ENCODE peak calls at places on chromosomes 16 and 17, in seven cellular contexts. One of them, this sample, is unnamed.

GRCh38 chr17:5587431-5588032 is 3.2 kb upstream of the NLRP1 start:
- DNase-seq in H1: no peak
- DNase-seq in GM12891: no peak
- DNase-seq in SK-N-SH: peak
- DNase-seq in HepG2: peak
- DNase-seq in K562: peak
- DNase-seq in GM12878: no peak
- DNase-seq in this sample: peak

GRCh38 chr17:16928406-16929280 is 43.3 kb downstream of the TNFRSF13B start:
- DNase-seq in H1: no peak
- DNase-seq in GM12891: no peak
- DNase-seq in SK-N-SH: no peak
- DNase-seq in HepG2: no peak
- DNase-seq in K562: no peak
- DNase-seq in GM12878: no peak
- DNase-seq in this sample: no peak

GRCh38 chr17:75721463-75722011 is 278 bp downstream of the ITGB4 start:
- DNase-seq in H1: no peak
- DNase-seq in GM12891: no peak
- DNase-seq in SK-N-SH: peak
- DNase-seq in HepG2: no peak
- DNase-seq in K562: no peak
- DNase-seq in GM12878: no peak
- DNase-seq in this sample: no peak

GRCh38 chr16:75506567-75506966 is 11.3 kb upstream of the CHST6 start:
- DNase-seq in H1: no peak
- DNase-seq in GM12891: no peak
- DNase-seq in SK-N-SH: no peak
- DNase-seq in HepG2: peak
- DNase-seq in K562: no peak
- DNase-seq in GM12878: no peak
- DNase-seq in this sample: no peak

GRCh38 chr16:57938936-57939871 is 31.7 kb downstream of the CNGB1 start:
- DNase-seq in H1: no peak
- DNase-seq in GM12891: no peak
- DNase-seq in SK-N-SH: no peak
- DNase-seq in HepG2: peak
- DNase-seq in K562: no peak
- DNase-seq in GM12878: no peak
- DNase-seq in this sample: no peak

GRCh38 chr16:72658888-72659717 is 388.8 kb downstream of the ZFHX3 start:
- DNase-seq in H1: no peak
- DNase-seq in GM12891: no peak
- DNase-seq in SK-N-SH: no peak
- DNase-seq in HepG2: no peak
- DNase-seq in K562: no peak
- DNase-seq in GM12878: no peak
- DNase-seq in this sample: no peak

GRCh38 chr17:77388384-77389306 is 247.9 kb downstream of the SEC14L1 start:
- DNase-seq in H1: no peak
- DNase-seq in GM12891: no peak
- DNase-seq in SK-N-SH: peak
- DNase-seq in HepG2: peak
- DNase-seq in K562: no peak
- DNase-seq in GM12878: no peak
- DNase-seq in this sample: no peak

GRCh38 chr17:79980246-79981043 is 55.2 kb downstream of the TBC1D16 start:
- DNase-seq in H1: no peak
- DNase-seq in GM12891: no peak
- DNase-seq in SK-N-SH: peak
- DNase-seq in HepG2: no peak
- DNase-seq in K562: no peak
- DNase-seq in GM12878: no peak
- DNase-seq in this sample: no peak

GRCh38 chr17:34981538-34982241 is 1.4 kb downstream of the LIG3 start:
- DNase-seq in H1: no peak
- DNase-seq in GM12891: no peak
- DNase-seq in SK-N-SH: peak
- DNase-seq in HepG2: no peak
- DNase-seq in K562: peak
- DNase-seq in GM12878: no peak
- DNase-seq in this sample: no peak

GRCh38 chr17:17677299-17678040 is 3.8 kb upstream of the RAI1 start:
- DNase-seq in H1: no peak
- DNase-seq in GM12891: no peak
- DNase-seq in SK-N-SH: no peak
- DNase-seq in HepG2: no peak
- DNase-seq in K562: no peak
- DNase-seq in GM12878: no peak
- DNase-seq in this sample: no peak

GRCh38 chr17:12730931-12731521 is 58.3 kb upstream of the ARHGAP44 start:
- DNase-seq in H1: no peak
- DNase-seq in GM12891: no peak
- DNase-seq in SK-N-SH: no peak
- DNase-seq in HepG2: no peak
- DNase-seq in K562: no peak
- DNase-seq in GM12878: no peak
- DNase-seq in this sample: no peak

GRCh38 chr16:2514333-2515179 is 804 bp downstream of the ATP6V0C start:
- DNase-seq in H1: no peak
- DNase-seq in GM12891: no peak
- DNase-seq in SK-N-SH: no peak
- DNase-seq in HepG2: no peak
- DNase-seq in K562: peak
- DNase-seq in GM12878: no peak
- DNase-seq in this sample: no peak

GRCh38 chr17:80791758-80792284 is 199.8 kb upstream of the CHMP6 start:
- DNase-seq in H1: no peak
- DNase-seq in GM12891: no peak
- DNase-seq in SK-N-SH: no peak
- DNase-seq in HepG2: peak
- DNase-seq in K562: peak
- DNase-seq in GM12878: no peak
- DNase-seq in this sample: no peak

GRCh38 chr17:48006936-48007703 is 30.5 kb downstream of the COPZ2 start:
- DNase-seq in H1: no peak
- DNase-seq in GM12891: no peak
- DNase-seq in SK-N-SH: no peak
- DNase-seq in HepG2: no peak
- DNase-seq in K562: no peak
- DNase-seq in GM12878: no peak
- DNase-seq in this sample: no peak

GRCh38 chr16:53817117-53817516 is 113.2 kb downstream of the FTO start:
- DNase-seq in H1: no peak
- DNase-seq in GM12891: no peak
- DNase-seq in SK-N-SH: no peak
- DNase-seq in HepG2: no peak
- DNase-seq in K562: no peak
- DNase-seq in GM12878: no peak
- DNase-seq in this sample: no peak

GRCh38 chr17:27539152-27539551 is 82.9 kb downstream of the KSR1 start:
- DNase-seq in H1: no peak
- DNase-seq in GM12891: no peak
- DNase-seq in SK-N-SH: no peak
- DNase-seq in HepG2: no peak
- DNase-seq in K562: no peak
- DNase-seq in GM12878: no peak
- DNase-seq in this sample: no peak

GRCh38 chr17:7132511-7133094 is 18.0 kb upstream of the ASGR2 start:
- DNase-seq in H1: peak
- DNase-seq in GM12891: peak
- DNase-seq in SK-N-SH: no peak
- DNase-seq in HepG2: peak
- DNase-seq in K562: no peak
- DNase-seq in GM12878: peak
- DNase-seq in this sample: peak

GRCh38 chr17:71287246-71287828 is 833.5 kb upstream of the SOX9 start:
- DNase-seq in H1: no peak
- DNase-seq in GM12891: no peak
- DNase-seq in SK-N-SH: peak
- DNase-seq in HepG2: no peak
- DNase-seq in K562: no peak
- DNase-seq in GM12878: no peak
- DNase-seq in this sample: no peak

GRCh38 chr16:84652565-84652964 is 4.3 kb downstream of the KLHL36 start:
- DNase-seq in H1: no peak
- DNase-seq in GM12891: no peak
- DNase-seq in SK-N-SH: no peak
- DNase-seq in HepG2: no peak
- DNase-seq in K562: no peak
- DNase-seq in GM12878: no peak
- DNase-seq in this sample: no peak

GRCh38 chr16:30075503-30076275 is at the start of gene PPP4C:
- DNase-seq in H1: no peak
- DNase-seq in GM12891: peak
- DNase-seq in SK-N-SH: peak
- DNase-seq in HepG2: peak
- DNase-seq in K562: peak
- DNase-seq in GM12878: no peak
- DNase-seq in this sample: peak

GRCh38 chr16:19908921-19909320 is 24.3 kb upstream of the GPRC5B start:
- DNase-seq in H1: no peak
- DNase-seq in GM12891: no peak
- DNase-seq in SK-N-SH: no peak
- DNase-seq in HepG2: no peak
- DNase-seq in K562: no peak
- DNase-seq in GM12878: no peak
- DNase-seq in this sample: no peak

GRCh38 chr17:18158022-18158600 is 25.5 kb upstream of the ALKBH5 start:
- DNase-seq in H1: peak
- DNase-seq in GM12891: peak
- DNase-seq in SK-N-SH: no peak
- DNase-seq in HepG2: no peak
- DNase-seq in K562: peak
- DNase-seq in GM12878: peak
- DNase-seq in this sample: peak

GRCh38 chr17:32124985-32125847 is 17.1 kb upstream of the RHOT1 start:
- DNase-seq in H1: no peak
- DNase-seq in GM12891: no peak
- DNase-seq in SK-N-SH: peak
- DNase-seq in HepG2: no peak
- DNase-seq in K562: no peak
- DNase-seq in GM12878: no peak
- DNase-seq in this sample: no peak

GRCh38 chr16:11963706-11964105 is 1.3 kb upstream of the TNFRSF17 start:
- DNase-seq in H1: no peak
- DNase-seq in GM12891: no peak
- DNase-seq in SK-N-SH: no peak
- DNase-seq in HepG2: no peak
- DNase-seq in K562: no peak
- DNase-seq in GM12878: no peak
- DNase-seq in this sample: no peak

GRCh38 chr17:29518359-29518758 is 48.5 kb downstream of the ABHD15 start:
- DNase-seq in H1: no peak
- DNase-seq in GM12891: no peak
- DNase-seq in SK-N-SH: no peak
- DNase-seq in HepG2: no peak
- DNase-seq in K562: no peak
- DNase-seq in GM12878: no peak
- DNase-seq in this sample: no peak
- TF ChIP-seq TAF1 in H1: no peak
- TF ChIP-seq TAF1 in GM12891: no peak
- TF ChIP-seq TAF1 in SK-N-SH: no peak
- TF ChIP-seq TAF1 in HepG2: no peak
- TF ChIP-seq TAF1 in K562: no peak
- TF ChIP-seq TAF1 in GM12878: no peak
- TF ChIP-seq TAF1 in this sample: no peak

GRCh38 chr17:50903604-50904521 is 37.7 kb upstream of the TOB1 start:
- DNase-seq in H1: no peak
- DNase-seq in GM12891: no peak
- DNase-seq in SK-N-SH: no peak
- DNase-seq in HepG2: no peak
- DNase-seq in K562: no peak
- DNase-seq in GM12878: no peak
- DNase-seq in this sample: no peak
- TF ChIP-seq TAF1 in H1: no peak
- TF ChIP-seq TAF1 in GM12891: no peak
- TF ChIP-seq TAF1 in SK-N-SH: no peak
- TF ChIP-seq TAF1 in HepG2: no peak
- TF ChIP-seq TAF1 in K562: no peak
- TF ChIP-seq TAF1 in GM12878: no peak
- TF ChIP-seq TAF1 in this sample: no peak

GRCh38 chr17:69819316-69820087 is 255.5 kb upstream of the KCNJ16 start:
- DNase-seq in H1: no peak
- DNase-seq in GM12891: no peak
- DNase-seq in SK-N-SH: no peak
- DNase-seq in HepG2: no peak
- DNase-seq in K562: no peak
- DNase-seq in GM12878: no peak
- DNase-seq in this sample: no peak
- TF ChIP-seq TAF1 in H1: no peak
- TF ChIP-seq TAF1 in GM12891: no peak
- TF ChIP-seq TAF1 in SK-N-SH: no peak
- TF ChIP-seq TAF1 in HepG2: no peak
- TF ChIP-seq TAF1 in K562: no peak
- TF ChIP-seq TAF1 in GM12878: no peak
- TF ChIP-seq TAF1 in this sample: no peak

GRCh38 chr17:50817142-50817751 is 18.1 kb upstream of the WFIKKN2 start:
- DNase-seq in H1: no peak
- DNase-seq in GM12891: no peak
- DNase-seq in SK-N-SH: peak
- DNase-seq in HepG2: no peak
- DNase-seq in K562: peak
- DNase-seq in GM12878: no peak
- DNase-seq in this sample: peak
- TF ChIP-seq TAF1 in H1: no peak
- TF ChIP-seq TAF1 in GM12891: no peak
- TF ChIP-seq TAF1 in SK-N-SH: peak
- TF ChIP-seq TAF1 in HepG2: no peak
- TF ChIP-seq TAF1 in K562: no peak
- TF ChIP-seq TAF1 in GM12878: no peak
- TF ChIP-seq TAF1 in this sample: no peak

GRCh38 chr17:1829579-1830257 is at the start of the genes RPA1 and SMYD4:
- DNase-seq in H1: peak
- DNase-seq in GM12891: peak
- DNase-seq in SK-N-SH: peak
- DNase-seq in HepG2: peak
- DNase-seq in K562: peak
- DNase-seq in GM12878: peak
- DNase-seq in this sample: peak

GRCh38 chr17:1834378-1835149 is 4.8 kb downstream of the RPA1 start:
- DNase-seq in H1: no peak
- DNase-seq in GM12891: peak
- DNase-seq in SK-N-SH: no peak
- DNase-seq in HepG2: no peak
- DNase-seq in K562: no peak
- DNase-seq in GM12878: peak
- DNase-seq in this sample: peak

GRCh38 chr17:1829189-1829578 is 518 bp downstream of the SMYD4 start:
- DNase-seq in H1: no peak
- DNase-seq in GM12891: no peak
- DNase-seq in SK-N-SH: no peak
- DNase-seq in HepG2: peak
- DNase-seq in K562: no peak
- DNase-seq in GM12878: no peak
- DNase-seq in this sample: no peak

DNA sequence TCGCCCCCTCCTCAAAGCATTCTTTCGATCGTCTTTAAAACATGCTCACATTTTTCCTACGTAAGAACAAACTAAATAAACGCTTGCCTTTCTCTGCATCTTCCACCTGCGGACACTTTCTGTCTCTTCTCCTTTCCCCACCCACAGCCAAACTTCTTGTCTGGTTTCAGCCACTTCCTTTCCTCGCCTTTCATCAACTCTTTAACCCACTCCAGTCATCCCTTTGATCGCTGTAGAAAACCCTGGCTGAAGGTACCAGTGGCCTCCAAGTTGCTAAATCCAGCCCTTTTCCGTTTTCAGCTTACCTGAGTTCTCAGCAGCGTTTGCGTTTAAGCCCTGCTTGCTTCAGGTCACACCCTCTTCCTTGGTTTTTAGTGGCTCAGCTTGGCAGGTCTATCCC is 483 bp downstream of the RPA1 start:
- DNase-seq in H1: no peak
- DNase-seq in GM12891: no peak
- DNase-seq in SK-N-SH: peak
- DNase-seq in HepG2: peak
- DNase-seq in K562: peak
- DNase-seq in GM12878: no peak
- DNase-seq in this sample: no peak
- TF ChIP-seq TAF1 in H1: no peak
- TF ChIP-seq TAF1 in GM12891: no peak
- TF ChIP-seq TAF1 in SK-N-SH: no peak
- TF ChIP-seq TAF1 in HepG2: no peak
- TF ChIP-seq TAF1 in K562: no peak
- TF ChIP-seq TAF1 in GM12878: no peak
- TF ChIP-seq TAF1 in this sample: no peak

This sample was measured in GM12892.